ENCODE peak calls at places on chromosomes 16 and 17, in four cellular contexts. Y is fibroblast of the conjunctiva, Q is NCI-H345, T is amniotic stem cell. C is an unnamed sample.

GRCh38 chr16:53417011-53417410 is 17.3 kb upstream of the RBL2 start:
- DNase-seq in Y (no peak), Q (no peak), T (no peak), C (no peak)

GRCh38 chr17:27502526-27503324 is 46.5 kb downstream of the KSR1 start:
- DNase-seq in Y (no peak), Q (no peak), T (peak; percentile 18), C (no peak)

GRCh38 chr16:50275428-50276127 is 9.2 kb downstream of the ADCY7 start:
- DNase-seq in Y (no peak), Q (no peak), T (no peak), C (no peak)

GRCh38 chr16:15609286-15609649 is 33.7 kb downstream of the MARF1 start:
- DNase-seq in Y (no peak), Q (no peak), T (no peak), C (no peak)

GRCh38 chr16:47507701-47508100 is 46.6 kb downstream of the PHKB start:
- DNase-seq in Y (no peak), Q (no peak), T (no peak), C (no peak)

GRCh38 chr17:80086616-80087015 is 14.8 kb upstream of the GAA start:
- DNase-seq in Y (no peak), Q (no peak), T (no peak), C (no peak)

GRCh38 chr17:38658741-38659345 is 15.9 kb downstream of the EPOP start:
- DNase-seq in Y (no peak), Q (no peak), T (no peak), C (no peak)

GRCh38 chr16:85484337-85485295 is 128.5 kb upstream of the GSE1 start:
- DNase-seq in Y (no peak), Q (peak; percentile 94), T (no peak), C (no peak)

GRCh38 chr17:56943505-56944125 is 17.2 kb downstream of the COIL start:
- DNase-seq in Y (no peak), Q (no peak), T (no peak), C (no peak)

GRCh38 chr16:1713331-1713730 is 7.3 kb downstream of the MAPK8IP3 start:
- DNase-seq in Y (no peak), Q (no peak), T (no peak), C (no peak)

GRCh38 chr17:7216242-7217112 is 3.2 kb downstream of the DLG4 start:
- DNase-seq in Y (no peak), Q (no peak), T (no peak), C (no peak)

GRCh38 chr16:83849434-83849833 is 41.7 kb downstream of the HSBP1 start:
- DNase-seq in Y (no peak), Q (no peak), T (no peak), C (no peak)

GRCh38 chr17:10657866-10658265 is 757 bp upstream of the MYH3 start:
- DNase-seq in Y (no peak), Q (no peak), T (no peak), C (no peak)

C was measured in stromal cell of bone marrow.